ENCODE peak calls at places on chromosome 21, in six cellular contexts. L is OCI-LY7; Q is tibial nerve; F is naive thymus-derived CD4-positive, alpha-beta T cell; I is tibial artery; T is IMR-90. J is an unnamed sample.
A peak's percentile ranks its signal among the peaks of the same experiment; 100 is the strongest.

GRCh38 chr21:32585970-32586369 is 647 bp upstream of the TCP10L start:
- DNase-seq in L (no peak), Q (no peak), F (no peak), I (no peak), T (no peak), J (no peak)

GRCh38 chr21:33033094-33033951 is 7.6 kb downstream of the OLIG2 start:
- DNase-seq in L (no peak), Q (no peak), F (no peak), I (no peak), T (no peak), J (no peak)

GRCh38 chr21:33644383-33645074 is 2.2 kb downstream of the ITSN1 start:
- DNase-seq in L (no peak), Q (no peak), F (no peak), I (no peak), T (peak; percentile 66), J (no peak)

GRCh38 chr21:36035381-36035791 is 24.9 kb downstream of the SETD4 start:
- DNase-seq in L (no peak), Q (no peak), F (no peak), I (no peak), T (no peak), J (no peak)

GRCh38 chr21:33236799-33237198 is 7.1 kb downstream of the IFNAR2 start:
- DNase-seq in L (no peak), Q (no peak), F (no peak), I (no peak), T (no peak), J (no peak)

GRCh38 chr21:33027401-33028185 is 1.9 kb downstream of the OLIG2 start:
- DNase-seq in L (no peak), Q (no peak), F (no peak), I (no peak), T (no peak), J (no peak)

GRCh38 chr21:29271927-29272333 is 26.8 kb upstream of the BACH1 start:
- DNase-seq in L (no peak), Q (no peak), F (no peak), I (no peak), T (no peak), J (no peak)

GRCh38 chr21:32826317-32827167 is 55.0 kb upstream of the PAXBP1 start:
- DNase-seq in L (peak; percentile 45), Q (no peak), F (peak; percentile 44), I (no peak), T (peak; percentile 63), J (peak; percentile 87)

GRCh38 chr21:28655471-28655870 is 337.2 kb downstream of the LTN1 start:
- DNase-seq in L (no peak), Q (no peak), F (no peak), I (no peak), T (no peak), J (no peak)

GRCh38 chr21:33443174-33443573 is 36.6 kb downstream of the TMEM50B start:
- DNase-seq in L (no peak), Q (no peak), F (no peak), I (no peak), T (no peak), J (no peak)

GRCh38 chr21:23016617-23017016 is 2018.4 kb downstream of the NCAM2 start:
- DNase-seq in L (no peak), Q (no peak), F (no peak), I (no peak), T (no peak), J (no peak)

GRCh38 chr21:14484188-14485009 is 61.7 kb downstream of the SAMSN1 start:
- DNase-seq in L (no peak), Q (no peak), F (no peak), I (no peak), T (no peak), J (no peak)

GRCh38 chr21:38729745-38730401 is 75.9 kb upstream of the ETS2 start:
- DNase-seq in L (no peak), Q (no peak), F (no peak), I (no peak), T (peak; percentile 9), J (no peak)

GRCh38 chr21:24353492-24353891 is 1253.8 kb downstream of the MRPL39 start:
- DNase-seq in L (no peak), Q (no peak), F (no peak), I (no peak), T (no peak), J (no peak)

GRCh38 chr21:15004721-15005370 is 60.0 kb downstream of the NRIP1 start:
- DNase-seq in L (no peak), Q (no peak), F (no peak), I (no peak), T (peak; percentile 73), J (no peak)

GRCh38 chr21:35026153-35026499 is 23.0 kb downstream of the RUNX1 start:
- DNase-seq in L (no peak), Q (no peak), F (no peak), I (no peak), T (no peak), J (no peak)

GRCh38 chr21:35026617-35027557 is 22.2 kb downstream of the RUNX1 start:
- DNase-seq in L (peak; percentile 93), Q (no peak), F (peak; percentile 93), I (peak; percentile 59), T (peak; percentile 48), J (no peak)

GRCh38 chr21:35028451-35028757 is 20.7 kb downstream of the RUNX1 start:
- DNase-seq in L (no peak), Q (no peak), F (no peak), I (no peak), T (no peak), J (no peak)

GRCh38 chr21:35025206-35026152 is 23.6 kb downstream of the RUNX1 start:
- DNase-seq in L (no peak), Q (no peak), F (no peak), I (no peak), T (no peak), J (no peak)

DNA sequence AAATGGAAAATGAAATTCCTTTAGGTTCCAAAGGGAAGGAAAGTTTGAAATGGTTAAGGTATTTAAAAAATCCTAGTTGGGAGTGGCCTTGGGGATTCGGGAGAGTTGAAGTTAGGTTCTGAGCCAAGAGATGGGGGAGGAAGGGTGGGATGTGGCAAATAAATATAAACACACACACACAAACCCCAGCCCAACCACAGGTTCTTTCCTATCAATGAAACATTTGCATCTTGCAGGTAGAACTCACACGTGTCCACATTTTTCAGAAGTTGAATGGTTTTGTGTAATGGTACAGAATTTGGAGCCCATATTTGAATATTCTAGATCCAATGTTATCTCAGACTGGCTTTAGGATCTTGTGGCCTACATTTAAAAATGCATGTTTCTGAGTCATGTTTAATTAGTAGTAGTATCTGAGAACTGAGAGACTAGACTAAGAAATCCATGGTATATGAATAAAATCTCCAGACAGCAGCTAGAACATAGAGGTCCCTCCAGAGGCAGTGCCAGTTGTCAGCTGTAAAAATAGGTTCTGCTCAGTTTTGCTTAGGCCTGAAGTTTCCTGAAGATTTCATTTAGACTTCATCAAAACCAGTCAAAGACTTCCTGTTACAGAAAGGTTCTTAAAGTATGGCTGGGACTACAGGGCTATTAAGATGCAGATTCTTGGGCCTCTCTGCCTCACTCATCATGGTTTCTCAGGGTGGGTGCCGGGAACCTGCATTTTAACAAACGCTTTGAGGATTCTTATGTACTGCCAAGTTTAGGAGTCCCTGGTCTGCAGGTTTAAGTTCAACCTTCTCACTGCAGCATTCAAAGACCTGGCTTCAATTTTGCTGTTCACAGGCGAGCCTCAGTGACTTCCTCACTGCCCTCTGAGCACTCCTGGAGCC is 21.3 kb downstream of the RUNX1 start:
- DNase-seq in L (peak; percentile 34), Q (no peak), F (peak; percentile 35), I (no peak), T (no peak), J (no peak)
- H3K4me3 ChIP-seq in L (peak overlapping the region; percentile 65), Q (no peak overlapping the region), F (peak overlapping the region; percentile 41), I (no peak overlapping the region), T (no peak overlapping the region), J (no peak overlapping the region)

GRCh38 chr21:44942566-44942965 is 2.7 kb downstream of the SLX9 start:
- DNase-seq in L (no peak), Q (no peak), F (no peak), I (no peak), T (no peak), J (no peak)

GRCh38 chr21:44939532-44940115 is at the start of gene SLX9:
- DNase-seq in L (peak; percentile 90), Q (no peak), F (peak; percentile 78), I (peak; percentile 49), T (peak; percentile 73), J (no peak)

GRCh38 chr21:44941567-44941966 is 1.7 kb downstream of the SLX9 start:
- DNase-seq in L (no peak), Q (no peak), F (no peak), I (no peak), T (no peak), J (no peak)

GRCh38 chr21:44938976-44939531 is 775 bp upstream of the SLX9 start:
- DNase-seq in L (no peak), Q (no peak), F (no peak), I (no peak), T (no peak), J (no peak)

GRCh38 chr21:44940116-44940631 is 345 bp downstream of the SLX9 start:
- DNase-seq in L (peak; percentile 52), Q (no peak), F (no peak), I (no peak), T (no peak), J (no peak)
- H3K4me3 ChIP-seq in L (peak overlapping the region; percentile 98), Q (peak overlapping the region; percentile 67), F (peak overlapping the region; percentile 83), I (peak overlapping the region; percentile 97), T (peak overlapping the region; percentile 98), J (peak overlapping the region; percentile 98)

DNA sequence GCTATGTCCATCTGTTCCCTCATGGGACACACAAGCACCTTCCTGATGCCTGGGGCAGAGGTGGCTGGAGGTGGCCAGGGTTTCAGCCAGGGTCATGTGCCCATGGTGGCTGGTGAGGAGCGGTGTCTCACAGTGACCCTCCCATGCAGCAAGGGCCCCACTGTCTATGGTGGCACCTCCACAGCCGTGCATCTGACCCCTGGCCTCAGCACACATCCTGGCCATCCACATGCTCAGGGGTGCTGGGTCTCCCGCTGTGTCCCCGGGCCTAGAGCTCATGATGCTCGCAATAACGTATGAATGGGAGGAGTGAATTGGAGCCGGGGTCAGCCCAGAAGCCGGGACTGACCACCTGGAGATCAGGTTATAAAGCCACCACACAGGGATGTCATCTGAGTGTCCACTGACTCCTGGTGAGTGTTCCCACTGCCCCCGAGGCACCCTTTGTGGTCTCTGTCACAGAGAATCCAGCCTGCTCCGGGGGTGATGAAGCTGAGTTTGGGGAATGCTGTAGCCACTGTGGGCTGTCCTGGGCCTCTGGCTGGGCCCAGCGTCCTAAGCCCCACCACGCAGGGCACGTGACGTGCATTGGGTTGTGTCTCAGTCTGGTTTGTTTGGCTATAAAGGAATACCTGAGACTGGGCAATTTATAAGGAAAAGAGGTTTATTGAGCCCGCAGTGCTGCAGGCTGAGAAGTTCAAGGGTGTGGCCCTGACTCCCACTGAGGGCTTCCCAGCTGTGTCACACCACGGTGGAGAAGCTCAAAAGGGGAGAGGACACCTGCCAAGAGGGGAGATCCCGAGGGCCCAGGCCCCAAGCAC is 51.7 kb downstream of the SIK1 start:
- DNase-seq in L (no peak), Q (no peak), F (no peak), I (no peak), T (no peak), J (no peak)
- H3K4me3 ChIP-seq in L (no peak overlapping the region), Q (no peak overlapping the region), F (no peak overlapping the region), I (no peak overlapping the region), T (no peak overlapping the region), J (no peak overlapping the region)

DNA sequence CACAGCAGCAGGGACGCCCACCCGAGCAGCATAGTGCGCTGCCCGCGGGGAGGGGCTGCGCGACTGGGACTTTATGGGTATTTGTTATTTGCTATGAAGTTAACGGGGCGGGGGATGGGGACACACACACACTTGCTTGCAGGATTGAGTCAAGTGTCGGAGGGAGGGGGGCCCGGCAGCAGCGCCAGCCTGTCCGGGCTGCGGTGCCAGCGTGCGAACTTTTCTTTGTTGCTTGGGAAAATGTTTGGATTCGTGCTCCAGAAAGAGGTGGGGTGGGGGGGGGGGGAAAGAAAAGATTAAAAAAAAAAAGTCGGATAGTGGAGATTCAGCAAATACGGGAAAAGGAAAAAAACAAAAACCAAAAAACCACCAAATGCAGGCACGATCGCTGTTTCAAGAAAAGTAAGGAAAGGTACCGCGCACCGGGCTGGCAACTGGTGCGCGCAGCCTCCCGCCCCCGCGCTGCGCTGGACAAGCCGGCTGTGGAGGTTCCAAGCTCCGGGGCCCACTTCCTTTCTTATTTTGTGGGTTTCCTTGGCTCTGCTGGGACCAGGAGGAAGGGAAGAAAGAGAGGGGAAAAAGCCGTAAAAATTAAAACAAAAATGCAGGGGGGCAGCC is 419 bp downstream of the ADAMTS5 start:
- DNase-seq in L (no peak), Q (no peak), F (no peak), I (peak; percentile 52), T (peak; percentile 37), J (no peak)
- H3K4me3 ChIP-seq in L (no peak overlapping the region), Q (peak overlapping the region; percentile 35), F (no peak overlapping the region), I (peak overlapping the region; percentile 75), T (peak overlapping the region; percentile 65), J (peak overlapping the region; percentile 76)